ENCODE peak calls at places on chromosomes 3 and 15, in ten cellular contexts. J is lung, H is pancreas, K is adrenal gland, M is heart left ventricle, F is neuronal stem cell, G is psoas muscle, Y is heart right ventricle, I is keratinocyte, R is cardiac muscle cell. Z is an unnamed sample.

GRCh38 chr3:118909751-118910150 is 124.9 kb downstream of the IGSF11 start:
- DNase-seq in J (no peak), H (no peak), K (no peak), M (no peak), F (no peak), G (no peak), Y (no peak), I (no peak), R (no peak), Z (no peak)

GRCh38 chr3:126962756-126963155 is 20.2 kb upstream of the PLXNA1 start:
- DNase-seq in J (no peak), H (no peak), K (no peak), M (no peak), F (no peak), G (no peak), Y (no peak), I (no peak), R (no peak), Z (no peak)

GRCh38 chr3:138578141-138578540 is 15.9 kb downstream of the CEP70 start:
- DNase-seq in J (no peak), H (no peak), K (no peak), M (no peak), F (no peak), G (no peak), Y (no peak), I (no peak), R (no peak), Z (no peak)

GRCh38 chr15:74226761-74227540 is 9.2 kb upstream of the CCDC33 start:
- DNase-seq in J (no peak), H (no peak), K (no peak), M (no peak), F (no peak), G (no peak), Y (no peak), I (no peak), R (no peak), Z (no peak)

GRCh38 chr15:78437107-78437761 is 782 bp upstream of the IREB2 start:
- DNase-seq in J (no peak), H (no peak), K (no peak), M (no peak), F (no peak), G (no peak), Y (no peak), I (no peak), R (no peak), Z (peak; percentile 72)

GRCh38 chr3:129576514-129577345 is 29.7 kb downstream of the PLXND1 start:
- DNase-seq in J (no peak), H (peak; percentile 60), K (peak; percentile 67), M (no peak), F (no peak), G (no peak), Y (no peak), I (no peak), R (no peak), Z (no peak)

GRCh38 chr3:179148446-179149238 is 485 bp downstream of the PIK3CA start:
- DNase-seq in J (peak; percentile 42), H (peak; percentile 55), K (peak; percentile 48), M (peak; percentile 49), F (peak; percentile 41), G (peak; percentile 55), Y (peak; percentile 29), I (no peak), R (peak; percentile 58), Z (peak; percentile 76)

GRCh38 chr3:80677796-80678195 is 910.0 kb upstream of the ROBO1 start:
- DNase-seq in J (no peak), H (no peak), K (no peak), M (no peak), F (no peak), G (no peak), Y (no peak), I (no peak), R (peak; percentile 25), Z (no peak)

GRCh38 chr15:35196273-35196672 is 111.2 kb upstream of the NANOGP8 start:
- DNase-seq in J (no peak), H (no peak), K (no peak), M (no peak), F (no peak), G (no peak), Y (no peak), I (no peak), R (no peak), Z (no peak)

GRCh38 chr15:94893091-94893490 is 661.7 kb downstream of the MCTP2 start:
- DNase-seq in J (no peak), H (no peak), K (no peak), M (no peak), F (no peak), G (no peak), Y (no peak), I (no peak), R (no peak), Z (no peak)

GRCh38 chr3:4674216-4674615 is 181.1 kb downstream of the ITPR1 start:
- DNase-seq in J (no peak), H (no peak), K (no peak), M (no peak), F (no peak), G (no peak), Y (no peak), I (no peak), R (peak; percentile 90), Z (no peak)
- H3K27ac ChIP-seq in J (no peak overlapping the region), H (no peak overlapping the region), K (peak overlapping the region; percentile 23), M (no peak overlapping the region), F (no peak overlapping the region), G (no peak overlapping the region), Y (no peak overlapping the region), I (no peak overlapping the region), R (no peak overlapping the region), Z (no peak overlapping the region)

GRCh38 chr3:152291649-152292066 is 22.9 kb downstream of the MBNL1 start:
- DNase-seq in J (no peak), H (no peak), K (no peak), M (no peak), F (no peak), G (no peak), Y (no peak), I (no peak), R (peak; percentile 44), Z (no peak)
- H3K27ac ChIP-seq in J (no peak overlapping the region), H (no peak overlapping the region), K (no peak overlapping the region), M (peak overlapping the region; percentile 55), F (no peak overlapping the region), G (peak overlapping the region; percentile 94), Y (peak overlapping the region; percentile 47), I (no peak overlapping the region), R (no peak overlapping the region), Z (no peak overlapping the region)

DNA sequence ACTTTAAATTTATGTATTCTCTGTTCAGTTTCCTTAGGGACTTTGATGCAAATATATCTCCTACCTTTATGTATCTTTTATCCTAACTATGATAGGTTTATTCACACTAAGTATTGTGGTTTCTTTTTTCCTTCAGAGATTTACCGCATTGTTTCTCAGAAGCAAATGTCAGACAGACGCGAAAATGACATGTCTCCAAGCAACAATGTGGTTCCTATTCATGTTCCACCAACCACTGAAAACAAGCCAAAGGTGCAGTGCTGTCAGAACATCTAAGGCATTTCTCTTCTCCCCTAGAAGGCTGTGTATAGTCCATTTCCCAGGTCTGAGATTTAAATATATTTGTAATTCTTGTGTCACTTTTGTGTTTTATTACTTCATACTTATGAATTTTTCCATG is 18.3 kb downstream of the RAB11A start:
- DNase-seq in J (no peak), H (no peak), K (no peak), M (no peak), F (no peak), G (no peak), Y (no peak), I (no peak), R (no peak), Z (no peak)
- H3K27ac ChIP-seq in J (no peak overlapping the region), H (no peak overlapping the region), K (no peak overlapping the region), M (no peak overlapping the region), F (no peak overlapping the region), G (no peak overlapping the region), Y (no peak overlapping the region), I (no peak overlapping the region), R (no peak overlapping the region), Z (no peak overlapping the region)

GRCh38 chr3:74423867-74424266 is 190.6 kb downstream of the CNTN3 start:
- DNase-seq in J (no peak), H (no peak), K (no peak), M (no peak), F (no peak), G (no peak), Y (no peak), I (no peak), R (no peak), Z (no peak)

GRCh38 chr3:74415731-74416130 is 198.7 kb downstream of the CNTN3 start:
- DNase-seq in J (no peak), H (no peak), K (no peak), M (no peak), F (no peak), G (no peak), Y (no peak), I (no peak), R (no peak), Z (peak; percentile 6)

GRCh38 chr3:74426571-74426970 is 187.9 kb downstream of the CNTN3 start:
- DNase-seq in J (no peak), H (no peak), K (no peak), M (no peak), F (no peak), G (no peak), Y (no peak), I (no peak), R (peak; percentile 43), Z (no peak)

GRCh38 chr3:74420538-74421128 is 193.8 kb downstream of the CNTN3 start:
- DNase-seq in J (no peak), H (no peak), K (no peak), M (no peak), F (no peak), G (no peak), Y (no peak), I (no peak), R (no peak), Z (no peak)
- H3K27ac ChIP-seq in J (no peak overlapping the region), H (no peak overlapping the region), K (no peak overlapping the region), M (no peak overlapping the region), F (no peak overlapping the region), G (no peak overlapping the region), Y (no peak overlapping the region), I (no peak overlapping the region), R (no peak overlapping the region), Z (no peak overlapping the region)

GRCh38 chr15:45319472-45320214 is 58.7 kb downstream of the GATM start:
- DNase-seq in J (no peak), H (no peak), K (no peak), M (no peak), F (no peak), G (no peak), Y (no peak), I (no peak), R (no peak), Z (no peak)
- H3K27ac ChIP-seq in J (no peak overlapping the region), H (peak overlapping the region; percentile 60), K (no peak overlapping the region), M (no peak overlapping the region), F (no peak overlapping the region), G (no peak overlapping the region), Y (no peak overlapping the region), I (no peak overlapping the region), R (no peak overlapping the region), Z (no peak overlapping the region)

DNA sequence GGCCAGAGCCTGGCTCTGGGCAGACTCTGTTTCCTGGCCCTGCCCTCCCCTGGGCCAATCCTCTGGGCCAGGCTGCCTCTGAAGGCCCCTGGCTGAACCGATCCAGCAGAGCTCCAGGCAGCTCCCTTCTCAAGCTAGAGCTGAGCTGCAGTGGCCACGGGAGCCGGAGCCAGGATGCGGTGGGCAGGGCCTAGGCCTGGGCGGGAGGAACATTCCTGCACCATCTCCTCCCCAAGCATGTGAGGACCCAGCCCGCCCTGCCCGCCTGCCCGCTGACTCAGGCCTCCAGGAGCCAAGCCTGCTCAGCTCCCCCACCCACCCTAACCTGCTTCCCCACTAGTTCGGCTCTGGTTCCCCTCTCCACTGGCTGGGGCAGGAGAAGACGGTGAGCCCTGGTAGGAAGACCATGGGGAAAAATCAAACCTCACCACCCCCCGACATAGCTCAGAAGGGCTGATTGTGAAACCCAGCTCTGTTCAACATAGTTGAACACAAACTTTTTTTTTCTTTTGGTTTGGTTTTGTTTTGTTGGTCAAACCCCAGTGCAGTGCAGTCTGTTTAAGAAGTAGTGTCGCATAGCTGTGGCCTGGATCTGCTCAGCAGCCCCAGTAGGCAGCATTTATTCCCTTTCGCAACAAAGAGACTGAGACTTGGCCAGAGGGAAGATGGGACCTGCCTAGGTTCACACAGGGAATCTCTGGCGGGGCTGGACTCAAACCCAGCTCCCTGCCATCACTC is 13.5 kb downstream of the SNX33 start:
- DNase-seq in J (peak; percentile 90), H (peak; percentile 49), K (peak; percentile 75), M (peak; percentile 83), F (no peak), G (peak; percentile 88), Y (peak; percentile 81), I (no peak), R (peak; percentile 97), Z (peak; percentile 42)
- H3K27ac ChIP-seq in J (peak overlapping the region; percentile 93), H (peak overlapping the region; percentile 47), K (peak overlapping the region; percentile 85), M (peak overlapping the region; percentile 73), F (no peak overlapping the region), G (peak overlapping the region; percentile 68), Y (peak overlapping the region; percentile 64), I (peak overlapping the region; percentile 98), R (no peak overlapping the region), Z (no peak overlapping the region)

Z was measured in neural progenitor cell.